ENCODE peak calls at places on chromosomes 4 and X, in nine cellular contexts. R is heart left ventricle, U is aorta, C is ascending aorta, L is NT2/D1, I is A673, G is transverse colon, F is mammary epithelial cell, M is suprapubic skin. E is an unnamed sample.

GRCh38 chr4:157076578-157076947 is 613 bp downstream of the GLRB start:
- DNase-seq in M (no peak), I (peak; percentile 12), U (no peak), F (no peak), C (no peak), L (no peak), G (no peak), R (no peak), E (no peak)

GRCh38 chr4:107478327-107478946 is 241.6 kb downstream of the PAPSS1 start:
- DNase-seq in G (no peak), M (no peak), I (no peak), L (no peak), R (no peak), F (no peak), U (no peak), C (no peak), E (no peak)

GRCh38 chr4:128565565-128566186 is 243.8 kb upstream of the JADE1 start:
- DNase-seq in L (peak; percentile 54), R (peak; percentile 51), I (peak; percentile 51), M (no peak), F (no peak), G (peak; percentile 54), U (no peak), C (no peak), E (peak; percentile 76)

GRCh38 chr4:66769436-66769835 is 775.9 kb downstream of the CENPC start:
- DNase-seq in U (no peak), R (no peak), L (no peak), C (no peak), I (no peak), M (no peak), G (no peak), F (no peak), E (no peak)

GRCh38 chrX:39652336-39652735 is 445.4 kb downstream of the BCOR start:
- DNase-seq in U (no peak), F (no peak), G (no peak), L (peak; percentile 46), C (no peak), M (no peak), R (no peak), I (peak; percentile 27), E (peak; percentile 52)

GRCh38 chrX:41558531-41558930 is 111.4 kb downstream of the NYX start:
- DNase-seq in M (no peak), L (no peak), I (peak; percentile 44), F (no peak), C (no peak), U (no peak), R (no peak), G (no peak), E (peak; percentile 26)

GRCh38 chrX:138018145-138018799 is 452.3 kb downstream of the ZIC3 start:
- DNase-seq in I (peak; percentile 26), F (no peak), L (no peak), R (no peak), M (no peak), U (no peak), C (no peak), G (no peak), E (no peak)

GRCh38 chrX:43882294-43882681 is at the start of gene MAOB:
- DNase-seq in R (peak; percentile 60), L (peak; percentile 23), G (peak; percentile 33), C (no peak), M (no peak), U (peak; percentile 83), I (peak; percentile 10), F (peak; percentile 11), E (no peak)

GRCh38 chrX:41737065-41737464 is 13.1 kb downstream of the GPR82 start:
- DNase-seq in I (no peak), U (no peak), G (no peak), C (no peak), M (no peak), L (no peak), R (no peak), F (no peak), E (no peak)

GRCh38 chrX:32395878-32396277 is 815.5 kb downstream of the DMD start:
- DNase-seq in M (no peak), G (no peak), F (no peak), C (no peak), I (no peak), R (no peak), U (no peak), L (no peak), E (no peak)

GRCh38 chrX:19855700-19856381 is 31.6 kb downstream of the SH3KBP1 start:
- DNase-seq in F (no peak), L (no peak), R (no peak), I (no peak), U (no peak), M (no peak), C (no peak), G (no peak), E (no peak)

GRCh38 chrX:124190440-124190839 is 142.0 kb upstream of the TEX13D start:
- DNase-seq in G (no peak), F (no peak), C (no peak), L (no peak), M (no peak), I (no peak), U (no peak), R (no peak), E (no peak)

GRCh38 chr4:45650545-45650944 is 473.3 kb downstream of the GABRG1 start:
- DNase-seq in G (peak; percentile 41), C (no peak), I (no peak), R (no peak), L (no peak), F (no peak), U (no peak), M (no peak), E (no peak)

GRCh38 chrX:119755981-119756533 is 2.3 kb upstream of the SOWAHD start:
- DNase-seq in M (no peak), R (no peak), C (no peak), F (no peak), L (no peak), U (no peak), I (no peak), G (peak; percentile 51), E (no peak)

GRCh38 chr4:69088473-69088872 is 7.8 kb upstream of the UGT2B7 start:
- DNase-seq in L (no peak), M (no peak), F (no peak), I (no peak), G (no peak), C (no peak), U (no peak), R (no peak), E (no peak)

GRCh38 chr4:80462537-80463207 is 127.1 kb downstream of the CFAP299 start:
- DNase-seq in U (no peak), R (no peak), M (no peak), G (no peak), F (no peak), L (no peak), C (no peak), I (no peak), E (no peak)

GRCh38 chr4:8241895-8242696 is 27.5 kb upstream of the HTRA3 start:
- DNase-seq in U (peak; percentile 96), F (peak; percentile 39), L (peak; percentile 89), C (peak; percentile 49), G (peak; percentile 83), M (peak; percentile 94), R (peak; percentile 88), I (peak; percentile 86), E (peak; percentile 93)

GRCh38 chr4:127622923-127623754 is 9.6 kb upstream of the INTU start:
- DNase-seq in G (peak; percentile 13), L (no peak), I (peak; percentile 19), F (peak; percentile 64), U (peak; percentile 89), R (peak; percentile 43), C (no peak), M (no peak), E (peak; percentile 68)

GRCh38 chr4:168848112-168848511 is 161.9 kb downstream of the CBR4 start:
- DNase-seq in I (peak; percentile 29), R (no peak), M (no peak), F (peak; percentile 47), L (no peak), G (no peak), U (no peak), C (no peak), E (peak; percentile 46)

GRCh38 chr4:168846414-168846813 is 163.6 kb downstream of the CBR4 start:
- DNase-seq in R (no peak), C (no peak), M (no peak), F (no peak), G (no peak), U (no peak), L (no peak), I (no peak), E (no peak)

GRCh38 chr4:168844261-168845039 is 165.6 kb downstream of the CBR4 start:
- DNase-seq in U (no peak), M (no peak), F (no peak), L (no peak), C (no peak), G (no peak), R (no peak), I (no peak), E (no peak)

GRCh38 chr4:168843635-168844034 is 166.4 kb downstream of the CBR4 start:
- DNase-seq in I (no peak), C (no peak), G (no peak), U (no peak), R (no peak), L (no peak), M (no peak), F (peak; percentile 85), E (no peak)

DNA sequence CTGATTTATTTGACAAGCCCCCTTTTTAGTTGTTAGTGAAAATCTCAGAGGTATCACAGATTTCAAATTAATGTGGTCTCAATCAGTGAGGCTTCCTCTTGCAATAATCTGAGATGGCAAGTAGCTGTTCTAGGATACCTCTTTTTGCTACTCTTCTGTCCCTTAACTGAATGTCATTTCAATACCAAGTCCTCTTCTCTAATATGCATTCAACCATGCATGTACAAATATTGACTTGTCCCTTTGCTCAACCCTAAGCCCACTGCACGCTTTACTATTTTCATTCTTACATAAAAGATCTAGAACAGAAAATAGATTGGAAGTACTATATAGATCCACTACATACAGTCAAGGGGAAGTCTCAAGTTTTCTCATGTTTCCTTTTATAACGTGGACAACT is 164.2 kb downstream of the CBR4 start:
- DNase-seq in I (no peak), G (no peak), C (no peak), M (no peak), L (no peak), R (no peak), F (no peak), U (no peak), E (no peak)
- H3K4me1 ChIP-seq in I (peaks cover 20% of the 10 kb centered on the region), G (peaks cover 45% of the 10 kb centered on the region), C (peaks cover 80% of the 10 kb centered on the region), M (peaks cover 73% of the 10 kb centered on the region), L (peaks cover 7% of the 10 kb centered on the region), R (peaks cover 85% of the 10 kb centered on the region), F (peaks cover 70% of the 10 kb centered on the region), U (peaks cover 8% of the 10 kb centered on the region), E (peaks cover 18% of the 10 kb centered on the region)

GRCh38 chr4:55820260-55820659 is 670 bp downstream of the EXOC1L start:
- DNase-seq in I (no peak), G (no peak), C (no peak), F (no peak), M (no peak), R (no peak), U (no peak), L (no peak), E (no peak)
- H3K4me3 ChIP-seq in I (no peak overlapping the region), G (peak overlapping the region; percentile 23), C (no peak overlapping the region), F (no peak overlapping the region), M (no peak overlapping the region), R (peak overlapping the region; percentile 40), U (no peak overlapping the region), L (no peak overlapping the region), E (no peak overlapping the region)

GRCh38 chr4:73730854-73731253 is 9.5 kb upstream of the CXCL8 start:
- DNase-seq in U (no peak), R (no peak), I (no peak), G (no peak), C (no peak), L (no peak), M (no peak), F (no peak), E (no peak)
- H3K4me1 ChIP-seq in U (peaks cover 4% of the 10 kb centered on the region), R (peaks cover 28% of the 10 kb centered on the region), I (no peaks in the 10 kb centered on the region), G (peaks cover 5% of the 10 kb centered on the region), C (no peaks in the 10 kb centered on the region), L (no peaks in the 10 kb centered on the region), M (peaks cover 16% of the 10 kb centered on the region), F (peaks cover 29% of the 10 kb centered on the region), E (no peaks in the 10 kb centered on the region)

GRCh38 chrX:28585767-28586166 is 1.5 kb upstream of the IL1RAPL1 start:
- DNase-seq in G (no peak), F (no peak), R (no peak), M (no peak), C (no peak), I (no peak), U (no peak), L (no peak), E (no peak)
- H3K4me3 ChIP-seq in G (peak overlapping the region; percentile 36), F (no peak overlapping the region), R (peak overlapping the region; percentile 61), M (no peak overlapping the region), C (no peak overlapping the region), I (no peak overlapping the region), U (no peak overlapping the region), L (peak overlapping the region; percentile 60), E (peak overlapping the region; percentile 44)